ENCODE peak calls at places on chromosomes 13 and 19, in nine cellular contexts. Q, N, L, U, R, Z, S, P and F are unnamed samples.

GRCh38 chr13:35855531-35856019 is 275.6 kb downstream of the DCLK1 start:
- DNase-seq in S (no peak), R (peak; percentile 21), L (no peak), N (peak; percentile 58), U (peak; percentile 94), Z (no peak), P (peak; percentile 30), Q (no peak), F (no peak)

GRCh38 chr19:2327773-2328400 is 499 bp downstream of the LSM7 start:
- DNase-seq in P (peak; percentile 33), Q (peak; percentile 52), N (peak; percentile 88), R (peak; percentile 79), L (no peak), Z (no peak), S (peak; percentile 49), U (peak; percentile 67), F (peak; percentile 82)

GRCh38 chr13:25292301-25292700 is 5.0 kb upstream of the MTMR6 start:
- DNase-seq in R (no peak), P (peak; percentile 18), L (no peak), N (peak; percentile 18), S (peak; percentile 27), U (no peak), Z (no peak), Q (no peak), F (no peak)

GRCh38 chr19:35436477-35437141 is 11.4 kb upstream of the FFAR2 start:
- DNase-seq in S (peak; percentile 63), Z (no peak), Q (peak; percentile 33), P (peak; percentile 43), N (no peak), L (no peak), U (peak; percentile 74), R (peak; percentile 72), F (peak; percentile 50)

GRCh38 chr13:102724923-102725322 is 30.1 kb upstream of the METTL21C start:
- DNase-seq in L (no peak), R (peak; percentile 74), Q (no peak), P (no peak), U (peak; percentile 87), S (peak; percentile 65), N (peak; percentile 3), Z (no peak), F (no peak)

GRCh38 chr13:20711301-20712044 is 8.0 kb downstream of the IL17D start:
- DNase-seq in L (no peak), N (no peak), R (no peak), S (no peak), Q (no peak), P (no peak), Z (no peak), U (no peak), F (no peak)

GRCh38 chr13:70723732-70724131 is 615.5 kb upstream of the KLHL1 start:
- DNase-seq in P (no peak), Z (no peak), N (no peak), U (no peak), S (peak; percentile 63), Q (no peak), R (peak; percentile 11), L (no peak), F (no peak)

GRCh38 chr19:17751912-17752273 is 616 bp downstream of the FCHO1 start:
- DNase-seq in L (no peak), N (no peak), U (no peak), P (no peak), Z (no peak), S (no peak), Q (no peak), R (no peak), F (no peak)

GRCh38 chr13:79815041-79815440 is 334.1 kb downstream of the NDFIP2 start:
- DNase-seq in U (no peak), R (no peak), Q (no peak), L (no peak), S (no peak), P (no peak), N (no peak), Z (no peak), F (no peak)

GRCh38 chr19:4401482-4402170 is 814 bp upstream of the CHAF1A start:
- DNase-seq in S (no peak), Z (no peak), U (no peak), L (no peak), N (no peak), R (no peak), P (no peak), Q (no peak), F (no peak)

GRCh38 chr13:50911051-50911690 is 1.6 kb downstream of the RNASEH2B start:
- DNase-seq in Q (no peak), N (no peak), S (peak; percentile 31), Z (no peak), L (no peak), R (peak; percentile 13), U (no peak), P (no peak), F (peak; percentile 18)

GRCh38 chr13:40464991-40465390 is 201.4 kb downstream of the FOXO1 start:
- DNase-seq in N (no peak), Q (no peak), S (no peak), U (no peak), Z (no peak), L (no peak), P (no peak), R (no peak), F (no peak)

GRCh38 chr13:48585456-48585840 is 52.6 kb upstream of the RCBTB2 start:
- DNase-seq in N (peak; percentile 77), L (no peak), Q (peak; percentile 58), R (peak; percentile 77), P (peak; percentile 47), Z (no peak), U (no peak), S (peak; percentile 50), F (no peak)

GRCh38 chr13:31134055-31134711 is 27.5 kb downstream of the HSPH1 start:
- DNase-seq in R (no peak), Q (no peak), S (no peak), U (no peak), P (no peak), L (no peak), N (no peak), Z (no peak), F (no peak)

GRCh38 chr19:2290441-2291184 is 8.6 kb upstream of the PEAK3 start:
- DNase-seq in N (no peak), U (no peak), P (no peak), Z (peak; percentile 53), R (no peak), Q (no peak), L (no peak), S (no peak), F (no peak)

GRCh38 chr13:45101327-45102018 is 18.8 kb upstream of the GTF2F2 start:
- DNase-seq in S (no peak), N (no peak), L (no peak), P (no peak), Q (no peak), U (no peak), R (no peak), Z (no peak), F (no peak)

GRCh38 chr13:60396008-60396782 is 825 bp upstream of the TDRD3 start:
- DNase-seq in P (peak; percentile 88), S (peak; percentile 93), U (peak; percentile 83), R (peak; percentile 91), Z (peak; percentile 82), Q (peak; percentile 91), N (peak; percentile 83), L (peak; percentile 81), F (peak; percentile 92)

GRCh38 chr13:36148436-36148835 is 17.3 kb upstream of the DCLK1 start:
- DNase-seq in N (peak; percentile 29), U (no peak), R (no peak), P (no peak), L (no peak), S (no peak), Z (no peak), Q (no peak), F (no peak)

GRCh38 chr13:44212633-44213387 is 160.8 kb upstream of the SERP2 start:
- DNase-seq in L (no peak), Z (no peak), N (no peak), S (peak; percentile 81), R (peak; percentile 69), P (no peak), U (peak; percentile 57), Q (no peak), F (no peak)

GRCh38 chr19:57583521-57584416 is at the start of gene ZIK1:
- DNase-seq in L (peak; percentile 79), P (peak; percentile 86), N (peak; percentile 87), Z (peak; percentile 75), U (no peak), Q (peak; percentile 75), S (peak; percentile 96), R (peak; percentile 94), F (peak; percentile 96)

GRCh38 chr13:106617561-106617960 is 49.6 kb upstream of the ARGLU1 start:
- DNase-seq in U (peak; percentile 53), P (no peak), N (peak; percentile 62), L (no peak), R (peak; percentile 74), Z (no peak), S (no peak), Q (no peak), F (no peak)
- TF ChIP-seq CTCF in U (no peak), P (no peak), N (no peak), L (no peak), R (no peak), Z (no peak), S (no peak), Q (no peak), F (no peak)

DNA sequence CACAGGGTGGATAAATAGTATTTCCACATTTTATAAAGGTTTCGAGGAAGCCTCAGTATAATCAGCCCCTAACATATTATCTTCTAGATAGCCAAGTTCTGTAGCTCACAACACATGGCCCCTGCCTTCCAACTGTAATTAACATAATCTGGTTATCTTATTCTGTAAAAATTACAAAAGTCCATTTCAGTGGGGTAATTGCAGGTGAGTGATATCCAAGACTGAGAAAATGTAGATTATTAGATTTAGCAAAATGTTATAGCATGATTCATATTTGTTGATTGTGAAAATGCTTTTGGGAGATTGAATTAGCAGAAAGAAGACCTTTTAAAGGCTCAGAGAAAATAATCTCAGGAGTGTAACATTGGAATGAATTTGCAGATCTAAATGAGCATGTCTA is 168.3 kb upstream of the GPC6 start:
- DNase-seq in Q (no peak), R (no peak), U (no peak), S (no peak), N (no peak), Z (no peak), P (no peak), L (no peak), F (no peak)
- TF ChIP-seq CTCF in Q (no peak), R (no peak), U (no peak), S (no peak), N (no peak), Z (no peak), P (no peak), L (no peak), F (no peak)

DNA sequence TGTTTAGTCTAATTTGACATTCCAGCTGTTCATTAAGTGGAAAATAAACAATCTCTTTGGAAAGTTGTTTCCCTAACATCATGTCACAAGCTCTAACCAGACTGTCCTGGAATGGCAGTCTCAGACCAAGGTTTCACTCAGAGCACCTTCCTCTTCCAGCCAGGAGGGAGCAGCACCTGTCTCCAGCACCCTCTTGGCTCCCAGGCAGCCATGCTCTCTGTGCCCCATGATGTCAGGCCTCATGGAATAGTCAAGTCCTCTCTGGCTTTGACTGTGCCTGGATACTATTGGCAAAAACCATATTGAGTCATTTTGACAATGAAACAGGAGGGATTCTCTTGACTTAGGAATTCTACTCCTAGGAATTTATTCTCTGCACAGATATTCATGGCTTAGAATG is 171.4 kb downstream of the OXGR1 start:
- DNase-seq in P (peak; percentile 52), S (peak; percentile 7), N (no peak), R (peak; percentile 35), Z (no peak), U (no peak), L (no peak), Q (peak; percentile 49), F (peak; percentile 13)
- TF ChIP-seq CTCF in P (no peak), S (no peak), N (no peak), R (peak; percentile 37), Z (no peak), U (peak; percentile 45), L (no peak), Q (peak; percentile 34), F (peak; percentile 24)

GRCh38 chr19:41025871-41026270 is 34.8 kb downstream of the CYP2B6 start:
- DNase-seq in Z (no peak), S (no peak), Q (no peak), L (no peak), R (no peak), P (no peak), N (no peak), U (no peak), F (no peak)
- TF ChIP-seq CTCF in Z (no peak), S (no peak), Q (no peak), L (no peak), R (no peak), P (no peak), N (no peak), U (no peak), F (no peak)